ENCODE peak calls at places on chromosomes 12 and 14, in seven cellular contexts. D is HCT116, Q is IMR-90, T is kidney, G is K562, J is fibroblast of lung, B is SK-N-SH. L is an unnamed sample. For H3K4me1, the result is how much of the 10 kb centered on the place peaks cover.

GRCh38 chr12:29796823-29797263 is 13.1 kb upstream of the TMTC1 start:
- DNase-seq in D (peak), Q (peak), T (no peak), G (no peak), J (peak), B (no peak), L (peak)

GRCh38 chr12:75890141-75890540 is 141.4 kb downstream of the PHLDA1 start:
- DNase-seq in D (no peak), Q (peak), T (no peak), G (no peak), J (peak), B (no peak), L (no peak)

GRCh38 chr12:6953417-6954315 is 2.5 kb downstream of the PTPN6 start:
- DNase-seq in D (no peak), Q (no peak), T (peak), G (no peak), J (no peak), B (peak), L (no peak)

GRCh38 chr14:92729632-92730358 is 18.6 kb downstream of the LGMN start:
- DNase-seq in D (no peak), Q (peak), T (no peak), G (no peak), J (peak), B (no peak), L (no peak)

GRCh38 chr14:72663956-72664650 is 229.8 kb downstream of the DPF3 start:
- DNase-seq in D (no peak), Q (no peak), T (no peak), G (no peak), J (no peak), B (no peak), L (no peak)

GRCh38 chr12:52821071-52821730 is 7.3 kb upstream of the KRT4 start:
- DNase-seq in D (no peak), Q (no peak), T (no peak), G (no peak), J (no peak), B (no peak), L (no peak)

GRCh38 chr12:110330544-110330943 is 49.5 kb downstream of the ATP2A2 start:
- DNase-seq in D (no peak), Q (peak), T (no peak), G (no peak), J (peak), B (no peak), L (peak)

GRCh38 chr14:21069388-21070082 is 569 bp upstream of the ARHGEF40 start:
- DNase-seq in D (no peak), Q (peak), T (peak), G (no peak), J (peak), B (peak), L (peak)

GRCh38 chr12:61821381-61821780 is 438.8 kb upstream of the USP15 start:
- DNase-seq in D (no peak), Q (no peak), T (no peak), G (no peak), J (peak), B (no peak), L (no peak)

GRCh38 chr12:105696-106095 is 39.1 kb downstream of the IQSEC3 start:
- DNase-seq in D (no peak), Q (no peak), T (no peak), G (no peak), J (no peak), B (no peak), L (no peak)

GRCh38 chr12:78530065-78530765 is 334.4 kb upstream of the SYT1 start:
- DNase-seq in D (no peak), Q (peak), T (no peak), G (no peak), J (peak), B (no peak), L (peak)

GRCh38 chr14:50423529-50423928 is 26.8 kb upstream of the CDKL1 start:
- DNase-seq in D (no peak), Q (no peak), T (no peak), G (no peak), J (no peak), B (no peak), L (no peak)

GRCh38 chr14:52351191-52351560 is 37.1 kb downstream of the PTGER2 start:
- DNase-seq in D (no peak), Q (peak), T (no peak), G (no peak), J (peak), B (no peak), L (no peak)

GRCh38 chr12:102510031-102510430 is 29.7 kb upstream of the IGF1 start:
- DNase-seq in D (no peak), Q (no peak), T (no peak), G (no peak), J (no peak), B (no peak), L (no peak)

GRCh38 chr14:46482200-46482599 is 169.4 kb downstream of the RPL10L start:
- DNase-seq in D (no peak), Q (no peak), T (no peak), G (no peak), J (no peak), B (no peak), L (no peak)

GRCh38 chr12:53798575-53798974 is 46.8 kb upstream of the CISTR start:
- DNase-seq in D (peak), Q (no peak), T (no peak), G (no peak), J (no peak), B (no peak), L (peak)

GRCh38 chr14:94322648-94323570 is at the start of gene SERPINA6:
- DNase-seq in D (no peak), Q (peak), T (peak), G (no peak), J (peak), B (peak), L (peak)

GRCh38 chr12:6603095-6603567 is 4.0 kb downstream of the CHD4 start:
- DNase-seq in D (no peak), Q (peak), T (peak), G (no peak), J (peak), B (peak), L (peak)

GRCh38 chr14:94581127-94581999 is at the start of gene SERPINA5:
- DNase-seq in D (no peak), Q (no peak), T (peak), G (peak), J (no peak), B (peak), L (peak)

GRCh38 chr12:42756841-42757661 is 167.5 kb upstream of the PRICKLE1 start:
- DNase-seq in D (peak), Q (peak), T (no peak), G (no peak), J (peak), B (no peak), L (peak)

GRCh38 chr12:45191239-45191638 is 24.7 kb upstream of the ANO6 start:
- DNase-seq in D (no peak), Q (peak), T (no peak), G (no peak), J (peak), B (no peak), L (peak)

GRCh38 chr12:6178981-6179761 is 21.0 kb upstream of the CD9 start:
- DNase-seq in D (no peak), Q (peak), T (no peak), G (no peak), J (no peak), B (no peak), L (peak)

GRCh38 chr12:70576341-70577282 is 60.6 kb downstream of the PTPRB start:
- DNase-seq in D (peak), Q (peak), T (no peak), G (peak), J (peak), B (peak), L (peak)

GRCh38 chr12:112595415-112595814 is 176.7 kb downstream of the PTPN11 start:
- DNase-seq in D (no peak), Q (no peak), T (no peak), G (no peak), J (no peak), B (no peak), L (no peak)

GRCh38 chr12:121364657-121365265 is 12.6 kb upstream of the ANAPC5 start:
- DNase-seq in D (no peak), Q (peak), T (no peak), G (no peak), J (no peak), B (no peak), L (peak)

DNA sequence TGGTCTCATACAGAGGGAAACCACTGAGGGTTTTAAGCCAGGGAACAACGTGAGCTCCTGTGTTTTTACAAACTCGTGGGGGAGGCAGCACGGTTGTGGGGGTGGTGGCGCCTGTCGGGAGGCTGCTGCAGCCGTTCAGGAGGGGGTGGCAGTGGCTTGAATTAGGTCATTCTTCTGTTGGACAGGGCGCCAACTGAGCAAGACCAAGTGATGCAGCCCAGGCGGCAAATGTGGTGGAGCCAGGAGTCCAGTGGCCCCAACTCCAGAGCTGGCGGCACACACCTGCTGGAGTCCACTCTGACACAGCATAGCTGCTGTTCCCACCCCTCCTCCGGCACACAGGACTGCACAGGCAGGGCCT is 27.8 kb downstream of the FBRSL1 start:
- DNase-seq in D (no peak), Q (no peak), T (no peak), G (no peak), J (no peak), B (no peak), L (no peak)
- H3K4me1 ChIP-seq in D (under half), Q (under half), T (under half), G (half or more), J (under half), B (under half), L (under half)

DNA sequence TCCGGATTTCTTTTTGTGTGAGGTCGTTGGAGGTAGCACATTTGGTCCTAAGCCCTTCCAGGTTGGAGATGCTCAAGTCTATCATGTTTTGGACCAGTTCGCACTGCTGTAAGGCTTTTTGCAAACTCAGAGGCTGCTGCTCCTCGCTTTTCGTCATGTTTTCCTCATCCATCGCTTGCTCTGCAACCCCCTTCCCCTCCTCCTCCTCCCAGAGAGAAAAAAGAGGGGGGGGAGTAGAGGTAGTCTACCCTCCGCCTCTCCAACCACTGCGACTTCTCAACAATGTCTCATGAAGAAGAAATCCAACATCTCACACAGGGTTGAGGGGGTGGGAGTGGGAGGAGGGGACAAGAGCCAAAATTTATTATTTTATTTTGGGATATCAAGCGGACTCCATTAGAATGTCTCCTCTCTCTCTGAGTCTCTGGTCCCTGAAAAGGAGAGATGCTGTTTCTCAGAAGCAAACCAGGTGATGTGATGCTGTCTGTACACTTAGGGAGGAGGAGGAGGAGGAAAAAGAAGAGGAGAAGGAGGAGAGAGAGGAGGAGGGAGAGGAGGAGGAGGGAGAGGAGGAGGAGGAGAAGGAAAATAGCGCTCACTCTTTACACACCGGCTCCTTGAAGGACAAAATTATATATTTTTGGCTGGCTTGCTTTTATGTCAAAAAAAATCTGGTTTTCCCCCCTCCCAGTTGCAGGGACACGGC is 553 bp downstream of the KSR2 start:
- DNase-seq in D (no peak), Q (no peak), T (no peak), G (no peak), J (no peak), B (peak), L (no peak)
- H3K4me3 ChIP-seq in D (peak), Q (no peak), T (peak), G (no peak), J (peak), B (peak), L (peak)

GRCh38 chr14:23181453-23181852 is 2.0 kb downstream of the SLC7A8 start:
- DNase-seq in D (no peak), Q (no peak), T (no peak), G (no peak), J (no peak), B (no peak), L (no peak)
- H3K9ac ChIP-seq in D (no peak), Q (no peak), T (peak), G (no peak), J (no peak), B (no peak), L (no peak)

DNA sequence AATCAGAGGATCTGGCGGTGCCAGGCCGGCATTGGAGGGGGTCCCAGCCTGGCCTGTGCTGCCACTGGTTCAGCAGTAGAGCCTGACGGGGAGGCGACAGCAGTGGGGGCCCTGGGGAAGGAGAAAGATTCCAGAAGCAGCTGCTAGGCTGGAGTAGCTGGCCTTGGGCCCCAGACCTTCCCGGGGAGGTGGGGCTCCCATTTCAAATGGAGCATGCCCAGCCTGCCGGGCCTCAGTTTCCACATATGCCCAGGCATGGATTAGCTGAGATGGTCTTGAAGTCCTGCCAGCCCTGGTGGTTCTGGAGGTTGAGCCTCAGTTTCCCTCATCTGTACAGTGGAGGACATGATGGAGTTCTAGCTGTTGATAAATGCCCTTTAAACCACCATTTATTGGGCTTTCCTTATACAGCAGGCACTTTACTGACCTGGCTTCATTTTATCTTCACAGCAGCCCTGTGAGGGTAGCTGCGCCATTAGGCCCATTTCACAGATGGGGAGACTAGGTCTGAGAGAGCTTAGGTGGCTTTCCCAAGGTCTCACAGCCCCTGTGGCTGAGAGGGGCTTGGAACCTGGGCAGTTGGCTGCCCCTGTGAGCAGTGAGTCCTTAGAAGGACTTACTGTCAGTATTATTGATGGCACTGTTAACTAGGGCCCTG is 21.8 kb downstream of the SH2B3 start:
- DNase-seq in D (no peak), Q (no peak), T (no peak), G (no peak), J (no peak), B (no peak), L (no peak)
- H3K4me1 ChIP-seq in D (under half), Q (under half), T (under half), G (under half), J (under half), B (under half), L (under half)

GRCh38 chr12:48296586-48297396 is 53.9 kb downstream of the ZNF641 start:
- DNase-seq in D (no peak), Q (peak), T (peak), G (peak), J (peak), B (peak), L (peak)

GRCh38 chr12:48291511-48291910 is 59.2 kb downstream of the ZNF641 start:
- DNase-seq in D (no peak), Q (no peak), T (no peak), G (no peak), J (no peak), B (no peak), L (no peak)

GRCh38 chr12:48288387-48289268 is 62.1 kb downstream of the ZNF641 start:
- DNase-seq in D (no peak), Q (no peak), T (no peak), G (no peak), J (no peak), B (no peak), L (no peak)

GRCh38 chr12:48286665-48287064 is 64.1 kb downstream of the ZNF641 start:
- DNase-seq in D (no peak), Q (no peak), T (no peak), G (peak), J (no peak), B (no peak), L (no peak)

GRCh38 chr12:48292030-48292429 is 58.7 kb downstream of the ZNF641 start:
- DNase-seq in D (no peak), Q (no peak), T (no peak), G (no peak), J (no peak), B (no peak), L (no peak)
- H3K4me3 ChIP-seq in D (no peak), Q (no peak), T (no peak), G (no peak), J (no peak), B (no peak), L (no peak)

GRCh38 chr12:98638009-98638408 is 6.6 kb downstream of the IKBIP start:
- DNase-seq in D (no peak), Q (no peak), T (no peak), G (no peak), J (no peak), B (no peak), L (no peak)

GRCh38 chr12:98639526-98639925 is 5.1 kb downstream of the IKBIP start:
- DNase-seq in D (no peak), Q (no peak), T (no peak), G (no peak), J (no peak), B (no peak), L (no peak)

GRCh38 chr12:98637068-98637467 is 7.5 kb downstream of the IKBIP start:
- DNase-seq in D (no peak), Q (no peak), T (no peak), G (no peak), J (no peak), B (no peak), L (no peak)

DNA sequence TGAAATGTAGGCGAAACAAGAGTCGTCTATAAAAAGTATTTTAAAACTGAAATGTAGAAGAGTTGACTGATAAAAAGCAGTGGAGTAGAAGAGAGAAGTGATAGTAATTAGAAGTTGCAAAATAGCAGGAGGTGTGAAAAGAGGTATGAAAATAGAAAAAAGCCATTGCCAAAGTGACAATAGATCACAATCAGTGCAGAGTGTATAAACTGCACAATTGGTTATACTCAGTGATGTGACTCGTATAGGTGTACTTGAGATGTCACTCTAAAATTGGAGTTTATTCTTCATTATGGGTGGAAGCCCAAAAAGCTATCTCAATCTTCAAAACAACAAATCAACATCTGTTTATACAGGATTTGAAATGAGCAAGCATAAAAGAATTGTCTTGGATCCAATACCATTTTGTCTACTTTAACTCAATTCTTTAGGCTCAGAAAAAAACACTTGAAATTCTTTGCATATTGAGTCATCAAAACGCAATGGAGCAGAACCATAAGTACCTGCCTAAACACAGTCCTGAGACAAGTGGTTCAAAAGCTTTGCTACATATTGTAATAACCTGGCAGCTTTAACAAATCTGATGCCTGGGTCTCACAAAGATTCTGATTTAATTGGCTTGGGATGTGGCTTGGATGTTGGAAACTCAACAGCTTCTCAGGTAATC is 8.8 kb downstream of the IKBIP start:
- DNase-seq in D (peak), Q (peak), T (no peak), G (no peak), J (peak), B (no peak), L (peak)
- H3K9ac ChIP-seq in D (no peak), Q (no peak), T (no peak), G (no peak), J (no peak), B (no peak), L (no peak)

DNA sequence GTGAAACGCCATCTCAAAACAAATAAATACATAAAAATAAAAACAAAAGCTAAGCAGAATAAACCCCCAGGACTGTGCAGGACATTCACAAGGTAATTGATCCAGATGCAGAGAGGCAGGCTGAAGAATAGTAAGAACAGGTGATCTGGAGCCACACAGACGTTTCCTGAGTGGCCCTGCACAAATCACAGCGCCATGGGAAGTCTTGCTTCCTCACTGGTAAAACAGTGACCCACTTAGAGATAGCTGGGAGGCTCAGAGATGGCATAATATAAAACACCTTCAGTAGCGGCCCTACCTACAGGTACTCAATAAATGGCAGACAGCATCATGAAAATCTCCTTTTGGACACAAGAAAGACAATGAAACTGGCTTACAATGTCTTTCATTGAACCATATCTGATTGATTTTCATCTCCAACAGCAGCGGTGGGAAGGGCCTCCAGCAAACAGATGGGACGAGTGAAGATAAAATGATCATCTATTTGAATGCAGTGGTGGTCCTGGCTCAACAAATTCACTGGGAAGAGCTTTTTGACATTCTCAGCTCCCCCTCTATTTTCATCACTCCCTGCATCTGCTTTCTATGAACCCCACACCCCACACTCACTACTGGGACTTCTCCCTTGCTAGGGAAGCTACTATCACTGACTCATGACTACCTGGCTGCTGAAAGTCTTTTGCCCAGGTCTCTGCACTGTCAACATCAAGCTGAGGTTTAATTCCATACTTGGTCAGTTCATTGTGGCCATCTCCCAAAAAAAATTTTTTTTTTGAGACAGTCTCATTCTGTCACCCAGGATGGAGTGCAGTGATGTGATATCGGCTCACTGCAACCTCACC is 63.8 kb downstream of the FOXN3 start:
- DNase-seq in D (no peak), Q (no peak), T (no peak), G (no peak), J (no peak), B (peak), L (no peak)
- H3K4me1 ChIP-seq in D (under half), Q (under half), T (under half), G (under half), J (under half), B (under half), L (under half)

GRCh38 chr14:81138429-81138828 is 82.3 kb downstream of the GTF2A1 start:
- DNase-seq in D (no peak), Q (no peak), T (no peak), G (no peak), J (no peak), B (no peak), L (no peak)

GRCh38 chr14:81132492-81132891 is 88.3 kb downstream of the GTF2A1 start:
- DNase-seq in D (no peak), Q (no peak), T (no peak), G (no peak), J (no peak), B (no peak), L (no peak)

GRCh38 chr14:81137316-81137715 is 83.4 kb downstream of the GTF2A1 start:
- DNase-seq in D (no peak), Q (peak), T (no peak), G (no peak), J (peak), B (peak), L (peak)
- H3K4me3 ChIP-seq in D (no peak), Q (no peak), T (no peak), G (no peak), J (no peak), B (no peak), L (no peak)